ENCODE peak calls at places on chromosome 15, in five cellular contexts. U is stimulated activated naive CD8-positive, alpha-beta T cell treated with anti-CD3 and anti-CD28 coated beads, Interleukin-15, Interleukin-2, amounts not matched to agents 100 U/mL and 50 U/mL, for 24 hours; W is right atrium auricular region; Z is lower lobe of right lung; M is stimulated activated CD8-positive, alpha-beta memory T cell treated with anti-CD3 and anti-CD28 coated beads, Interleukin-15, amount 100 ng/mL, for 24 hours. S is an unnamed sample.

GRCh38 chr15:85607842-85608241 is 186.9 kb downstream of the KLHL25 start:
- DNase-seq in W (no peak), Z (no peak), M (no peak), U (no peak), S (no peak)

GRCh38 chr15:72227192-72227586 is 3.8 kb downstream of the PKM start:
- DNase-seq in Z (no peak), U (peak; percentile 64), W (no peak), M (no peak), S (no peak)

GRCh38 chr15:74768099-74768770 is 13.6 kb upstream of the CSK start:
- DNase-seq in M (no peak), W (no peak), Z (no peak), U (no peak), S (no peak)

GRCh38 chr15:69044899-69045298 is 30.4 kb downstream of the NOX5 start:
- DNase-seq in Z (no peak), W (no peak), M (no peak), U (no peak), S (no peak)

GRCh38 chr15:63969652-63970421 is 76.4 kb downstream of the DAPK2 start:
- DNase-seq in M (no peak), W (peak; percentile 60), Z (peak; percentile 73), U (no peak), S (no peak)

GRCh38 chr15:97748576-97748975 is 211.9 kb upstream of the ARRDC4 start:
- DNase-seq in U (no peak), M (no peak), W (no peak), Z (no peak), S (no peak)

GRCh38 chr15:68409736-68410370 is 22.1 kb downstream of the ITGA11 start:
- DNase-seq in M (no peak), W (peak; percentile 53), Z (no peak), U (no peak), S (no peak)

GRCh38 chr15:89179966-89180875 is 41.2 kb downstream of the RLBP1 start:
- DNase-seq in U (peak; percentile 74), M (no peak), Z (no peak), W (no peak), S (no peak)

GRCh38 chr15:38254065-38254883 is 1.6 kb downstream of the SPRED1 start:
- DNase-seq in W (no peak), Z (peak; percentile 51), U (peak; percentile 15), M (no peak), S (peak; percentile 1)

GRCh38 chr15:81380668-81381067 is 6.7 kb upstream of the TMC3 start:
- DNase-seq in U (no peak), M (no peak), Z (no peak), W (no peak), S (no peak)

GRCh38 chr15:68271854-68272471 is 5.6 kb upstream of the FEM1B start:
- DNase-seq in W (no peak), M (no peak), U (no peak), Z (no peak), S (no peak)

GRCh38 chr15:93072011-93072410 is 17.0 kb downstream of the RGMA start:
- DNase-seq in U (no peak), W (no peak), Z (no peak), M (no peak), S (no peak)

GRCh38 chr15:66766282-66767228 is 64.5 kb downstream of the SMAD6 start:
- DNase-seq in M (no peak), U (no peak), Z (no peak), W (no peak), S (no peak)

GRCh38 chr15:97087337-97087736 is 756.8 kb downstream of the NR2F2 start:
- DNase-seq in W (no peak), M (no peak), Z (no peak), U (no peak), S (no peak)

GRCh38 chr15:72474466-72474911 is 359 bp downstream of the ARIH1 start:
- DNase-seq in Z (no peak), M (no peak), W (no peak), U (no peak), S (no peak)

GRCh38 chr15:66795851-66796250 is 93.8 kb downstream of the SMAD6 start:
- DNase-seq in W (no peak), M (no peak), Z (no peak), U (no peak), S (no peak)

GRCh38 chr15:52103217-52104207 is 9.1 kb downstream of the BCL2L10 start:
- DNase-seq in U (no peak), M (no peak), W (peak; percentile 73), Z (no peak), S (no peak)

GRCh38 chr15:31266712-31267111 is 59.9 kb upstream of the KLF13 start:
- DNase-seq in Z (no peak), M (no peak), U (no peak), W (peak; percentile 55), S (no peak)

GRCh38 chr15:101179341-101180153 is 72.3 kb downstream of the CHSY1 start:
- DNase-seq in U (no peak), W (no peak), Z (no peak), M (no peak), S (no peak)

S was measured in NCI-H187.